ENCODE peak calls at places on chromosomes 6 and 20, in four cellular contexts. R, U, G and H are unnamed samples.
A peak's percentile ranks its signal among the peaks of the same experiment; 100 is the strongest.

GRCh38 chr6:124964084-124964763 is 2.0 kb downstream of the RNF217 start:
- DNase-seq in R (no peak), U (no peak), G (no peak), H (no peak)

GRCh38 chr6:166614171-166614583 is 12.9 kb downstream of the RPS6KA2 start:
- DNase-seq in R (no peak), U (no peak), G (no peak), H (no peak)

GRCh38 chr20:11671015-11671511 is 246.6 kb upstream of the BTBD3 start:
- DNase-seq in R (no peak), U (no peak), G (no peak), H (no peak)

GRCh38 chr6:124722479-124722878 is 239.8 kb upstream of the RNF217 start:
- DNase-seq in R (no peak), U (no peak), G (no peak), H (no peak)

GRCh38 chr6:6665505-6665904 is 77.0 kb downstream of the LY86 start:
- DNase-seq in R (no peak), U (no peak), G (no peak), H (no peak)

GRCh38 chr6:27668442-27669275 is 195.8 kb upstream of the ZNF184 start:
- DNase-seq in R (peak; percentile 44), U (no peak), G (peak; percentile 50), H (peak; percentile 82)

GRCh38 chr20:42836339-42836738 is 353.4 kb downstream of the PTPRT start:
- DNase-seq in R (no peak), U (no peak), G (no peak), H (no peak)

GRCh38 chr20:15643713-15644112 is 929.5 kb downstream of the KIF16B start:
- DNase-seq in R (no peak), U (peak; percentile 16), G (no peak), H (peak; percentile 1)

GRCh38 chr6:43150051-43150751 is 20.9 kb upstream of the SRF start:
- DNase-seq in R (no peak), U (no peak), G (no peak), H (no peak)

GRCh38 chr20:58622671-58623578 is 28.2 kb upstream of the STX16 start:
- DNase-seq in R (no peak), U (no peak), G (no peak), H (no peak)

GRCh38 chr6:77245026-77245425 is 218.3 kb downstream of the HTR1B start:
- DNase-seq in R (no peak), U (no peak), G (no peak), H (no peak)

GRCh38 chr6:152309648-152310047 is 327.5 kb downstream of the SYNE1 start:
- DNase-seq in R (no peak), U (no peak), G (no peak), H (no peak)

GRCh38 chr6:66183982-66184555 is 477.0 kb upstream of the EYS start:
- DNase-seq in R (no peak), U (no peak), G (no peak), H (no peak)

GRCh38 chr6:29909995-29910394 is 32.3 kb upstream of the HLA-A start:
- DNase-seq in R (no peak), U (peak; percentile 3), G (no peak), H (no peak)

GRCh38 chr6:152207915-152208714 is 400.6 kb downstream of the ESR1 start:
- DNase-seq in R (no peak), U (no peak), G (no peak), H (no peak)

GRCh38 chr6:133833905-133834304 is 55.0 kb upstream of the TCF21 start:
- DNase-seq in R (no peak), U (no peak), G (peak; percentile 51), H (peak; percentile 46)

GRCh38 chr6:25883536-25883935 is 9.5 kb upstream of the SLC17A3 start:
- DNase-seq in R (no peak), U (no peak), G (no peak), H (peak; percentile 18)

GRCh38 chr6:17454316-17455005 is 61.1 kb downstream of the CAP2 start:
- DNase-seq in R (no peak), U (no peak), G (peak; percentile 5), H (no peak)

GRCh38 chr20:41454250-41454649 is 87.6 kb upstream of the EMILIN3 start:
- DNase-seq in R (no peak), U (no peak), G (no peak), H (no peak)

GRCh38 chr6:119351005-119351394 is 1.4 kb upstream of the MAN1A1 start:
- DNase-seq in R (peak; percentile 32), U (no peak), G (no peak), H (peak; percentile 3)

GRCh38 chr6:144936764-144937163 is 651.6 kb downstream of the UTRN start:
- DNase-seq in R (no peak), U (no peak), G (no peak), H (no peak)

GRCh38 chr20:43755390-43755789 is 28.6 kb upstream of the GTSF1L start:
- DNase-seq in R (no peak), U (no peak), G (no peak), H (no peak)

GRCh38 chr20:37228656-37229055 is 33.0 kb downstream of the GHRH start:
- DNase-seq in R (no peak), U (no peak), G (no peak), H (no peak)

GRCh38 chr6:29494131-29494530 is 6.4 kb upstream of the MAS1L start:
- DNase-seq in R (no peak), U (no peak), G (no peak), H (no peak)

GRCh38 chr6:11702039-11702795 is 76.4 kb downstream of the ADTRP start:
- DNase-seq in R (no peak), U (peak; percentile 28), G (no peak), H (peak; percentile 46)

GRCh38 chr6:125363360-125364121 is 61.8 kb upstream of the HDDC2 start:
- DNase-seq in R (peak; percentile 39), U (no peak), G (peak; percentile 83), H (peak; percentile 85)

GRCh38 chr20:53914861-53915458 is 155.4 kb downstream of the BCAS1 start:
- DNase-seq in R (peak; percentile 35), U (no peak), G (no peak), H (peak; percentile 56)

GRCh38 chr6:164982389-164982788 is 327.0 kb downstream of the C6orf118 start:
- DNase-seq in R (no peak), U (no peak), G (no peak), H (no peak)

GRCh38 chr6:116251568-116252384 is 2.1 kb downstream of the TSPYL4 start:
- DNase-seq in R (no peak), U (no peak), G (no peak), H (peak; percentile 63)
- H3K4me1 ChIP-seq in R (peaks cover 32% of the 10 kb centered on the region), U (peaks cover 14% of the 10 kb centered on the region), G (peaks cover 48% of the 10 kb centered on the region), H (peaks cover 38% of the 10 kb centered on the region)

DNA sequence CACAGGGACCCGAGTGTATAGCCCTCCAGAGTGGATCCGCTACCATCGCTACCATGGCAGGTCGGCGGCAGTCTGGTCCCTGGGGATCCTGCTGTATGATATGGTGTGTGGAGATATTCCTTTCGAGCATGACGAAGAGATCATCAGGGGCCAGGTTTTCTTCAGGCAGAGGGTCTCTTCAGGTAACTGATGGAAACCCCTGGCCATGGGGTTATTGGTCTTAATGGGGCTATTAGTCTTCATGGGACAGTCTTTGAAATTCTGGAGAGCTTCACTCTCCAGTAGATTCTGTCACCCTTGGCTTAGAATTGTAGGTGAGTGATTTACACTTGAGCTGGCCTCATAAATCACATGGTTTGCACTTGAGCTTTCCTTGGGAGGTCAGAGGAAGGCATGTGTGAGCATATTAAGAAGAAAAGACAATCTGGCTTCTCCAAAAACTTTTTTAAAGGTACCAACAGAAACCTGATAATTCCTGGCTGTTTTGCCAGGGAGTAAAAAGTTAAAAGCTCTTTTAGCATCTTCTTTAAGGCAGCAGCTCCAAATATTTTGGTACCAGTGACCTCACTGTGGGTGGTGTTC is 3.1 kb downstream of the PIM1 start:
- DNase-seq in R (no peak), U (no peak), G (no peak), H (no peak)
- H3K4me3 ChIP-seq in R (no peak overlapping the region), U (peak overlapping the region; percentile 92), G (no peak overlapping the region), H (no peak overlapping the region)

DNA sequence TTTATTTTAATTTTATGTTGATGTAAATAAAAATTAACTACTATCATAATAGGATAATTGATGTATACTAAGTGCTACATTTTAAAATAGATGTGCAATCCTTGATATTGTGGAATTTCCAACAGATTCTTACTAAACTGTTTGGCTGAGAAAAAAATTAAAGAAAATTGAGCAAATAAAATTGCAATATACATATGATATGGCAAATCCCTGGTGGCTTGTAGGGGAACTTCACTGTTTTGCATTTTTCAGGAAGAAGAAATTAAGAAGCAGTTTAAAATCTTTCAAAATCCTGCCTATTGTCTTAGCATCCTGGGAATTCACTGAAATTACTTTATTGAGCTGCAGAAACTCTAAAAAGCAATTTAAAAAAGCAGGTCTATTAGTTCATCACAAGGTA is 191.4 kb upstream of the ADGRB3 start:
- DNase-seq in R (no peak), U (no peak), G (no peak), H (no peak)
- TF ChIP-seq CTCF in R (no peak), U (no peak), G (no peak), H (no peak)

GRCh38 chr6:56802570-56802969 is 152.3 kb upstream of the BEND6 start:
- DNase-seq in R (no peak), U (no peak), G (no peak), H (peak; percentile 71)

GRCh38 chr6:56795852-56796532 is 153.3 kb upstream of the DST start:
- DNase-seq in R (peak; percentile 15), U (peak; percentile 12), G (no peak), H (no peak)

GRCh38 chr6:56798163-56798562 is 155.5 kb upstream of the DST start:
- DNase-seq in R (no peak), U (no peak), G (no peak), H (peak; percentile 64)

GRCh38 chr6:56803594-56803993 is 151.3 kb upstream of the BEND6 start:
- DNase-seq in R (no peak), U (no peak), G (no peak), H (peak; percentile 47)

DNA sequence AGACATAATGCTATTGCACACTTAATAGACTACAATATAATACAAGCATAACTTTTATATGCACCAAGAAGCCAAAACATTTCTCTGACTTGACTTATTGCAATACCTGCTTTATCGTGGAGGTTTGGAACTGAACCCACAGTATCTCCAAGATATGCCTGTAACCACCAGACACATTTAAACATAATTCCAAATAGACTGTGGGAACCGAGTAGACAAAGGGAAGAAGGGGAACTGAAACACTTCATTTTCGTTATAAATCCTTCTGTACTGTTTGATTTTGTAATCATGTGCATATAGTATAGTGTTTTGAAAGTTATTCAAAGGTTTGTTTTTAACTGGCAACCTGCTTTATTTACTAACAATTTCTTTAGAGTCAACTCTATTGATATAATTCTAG is 154.9 kb upstream of the BEND6 start:
- DNase-seq in R (no peak), U (no peak), G (no peak), H (no peak)
- H3K4me1 ChIP-seq in R (peaks cover 18% of the 10 kb centered on the region), U (peaks cover 93% of the 10 kb centered on the region), G (peaks cover 17% of the 10 kb centered on the region), H (peaks cover 54% of the 10 kb centered on the region)

GRCh38 chr6:130788954-130789353 is 38.3 kb upstream of the SMLR1 start:
- DNase-seq in R (no peak), U (no peak), G (no peak), H (no peak)
- H3K4me3 ChIP-seq in R (no peak overlapping the region), U (no peak overlapping the region), G (no peak overlapping the region), H (no peak overlapping the region)

GRCh38 chr6:57224769-57225515 is 2.8 kb upstream of the RAB23 start:
- DNase-seq in R (no peak), U (no peak), G (no peak), H (no peak)

GRCh38 chr6:57221191-57221935 is 744 bp downstream of the RAB23 start:
- DNase-seq in R (peak; percentile 84), U (peak; percentile 28), G (peak; percentile 83), H (peak; percentile 69)

GRCh38 chr6:57220083-57220703 is 1.9 kb downstream of the RAB23 start:
- DNase-seq in R (no peak), U (no peak), G (no peak), H (no peak)

GRCh38 chr6:57221936-57222683 is at the start of gene RAB23:
- DNase-seq in R (peak; percentile 96), U (peak; percentile 57), G (peak; percentile 88), H (peak; percentile 92)

GRCh38 chr6:57222684-57223077 is 574 bp upstream of the RAB23 start:
- DNase-seq in R (no peak), U (no peak), G (no peak), H (no peak)
- TF ChIP-seq CTCF in R (no peak), U (no peak), G (no peak), H (no peak)